ENCODE peak calls at places on chromosome 14, in seven cellular contexts. Z, W, E, X, O, J and C are unnamed samples.

GRCh38 chr14:71474291-71474690 is 457.9 kb upstream of the RGS6 start:
- DNase-seq in J (no peak), X (no peak), W (peak), O (no peak), Z (no peak), E (peak), C (no peak)

GRCh38 chr14:65255583-65256443 is 153.5 kb upstream of the MAX start:
- DNase-seq in E (peak), Z (no peak), O (no peak), J (peak), X (no peak), W (no peak), C (no peak)

GRCh38 chr14:42378880-42379279 is 772.2 kb downstream of the LRFN5 start:
- DNase-seq in Z (no peak), J (no peak), O (no peak), W (no peak), E (no peak), X (no peak), C (no peak)

GRCh38 chr14:29140059-29140458 is 373.5 kb downstream of the FOXG1 start:
- DNase-seq in W (no peak), J (no peak), E (no peak), Z (no peak), X (no peak), O (no peak), C (no peak)

GRCh38 chr14:53955671-53956426 is 776 bp downstream of the BMP4 start:
- DNase-seq in J (peak), E (peak), W (peak), O (no peak), Z (peak), X (no peak), C (peak)

GRCh38 chr14:58282925-58283593 is 15.3 kb upstream of the ARID4A start:
- DNase-seq in J (no peak), Z (no peak), W (no peak), O (no peak), E (no peak), X (no peak), C (no peak)

GRCh38 chr14:67532998-67533753 is at the start of gene PLEKHH1:
- DNase-seq in X (peak), O (peak), J (peak), E (peak), Z (peak), W (peak), C (peak)

GRCh38 chr14:97806871-97807270 is 1009.7 kb downstream of the VRK1 start:
- DNase-seq in X (no peak), J (no peak), O (no peak), Z (no peak), W (no peak), E (no peak), C (no peak)

GRCh38 chr14:38143170-38143569 is 64.5 kb upstream of the SSTR1 start:
- DNase-seq in E (no peak), J (no peak), X (no peak), Z (no peak), O (no peak), W (no peak), C (no peak)

GRCh38 chr14:61925043-61925442 is 162.8 kb downstream of the SNAPC1 start:
- DNase-seq in E (peak), X (no peak), O (no peak), Z (no peak), W (peak), J (no peak), C (peak)

GRCh38 chr14:55482936-55483605 is 42.7 kb upstream of the TBPL2 start:
- DNase-seq in O (no peak), J (no peak), Z (no peak), E (no peak), X (no peak), W (no peak), C (no peak)
- H3K4me3 ChIP-seq in O (no peak), J (no peak), Z (no peak), E (no peak), X (no peak), W (no peak), C (no peak)

GRCh38 chr14:33964599-33965317 is 13.9 kb upstream of the EGLN3 start:
- DNase-seq in W (no peak), E (no peak), O (no peak), J (no peak), Z (no peak), X (no peak), C (no peak)
- TF ChIP-seq CTCF in W (no peak), E (no peak), O (no peak), J (no peak), Z (no peak), X (no peak), C (no peak)

GRCh38 chr14:104393199-104393897 is 186.2 kb upstream of the C14orf180 start:
- DNase-seq in O (no peak), J (no peak), Z (peak), X (peak), E (no peak), W (no peak), C (no peak)
- H3K4me3 ChIP-seq in O (no peak), J (no peak), Z (no peak), X (no peak), E (no peak), W (no peak), C (no peak)

GRCh38 chr14:103104389-103104653 is 9.8 kb downstream of the EXOC3L4 start:
- DNase-seq in Z (no peak), O (no peak), W (no peak), X (no peak), E (no peak), J (no peak), C (no peak)

GRCh38 chr14:103107455-103107854 is 12.9 kb downstream of the EXOC3L4 start:
- DNase-seq in W (no peak), O (no peak), J (no peak), E (no peak), X (no peak), Z (no peak), C (no peak)

GRCh38 chr14:103104654-103105511 is 10.4 kb downstream of the EXOC3L4 start:
- DNase-seq in J (peak), Z (peak), O (no peak), W (peak), E (peak), X (peak), C (peak)

GRCh38 chr14:103103461-103104388 is 9.2 kb downstream of the EXOC3L4 start:
- DNase-seq in O (peak), E (peak), Z (no peak), W (peak), X (no peak), J (peak), C (no peak)

GRCh38 chr14:103105580-103106168 is 11.1 kb downstream of the EXOC3L4 start:
- DNase-seq in O (no peak), X (no peak), E (no peak), Z (no peak), J (no peak), W (no peak), C (no peak)
- TF ChIP-seq CTCF in O (peak), X (no peak), E (no peak), Z (no peak), J (no peak), W (no peak), C (no peak)

GRCh38 chr14:106378191-106378590 is 851.8 kb downstream of the TMEM121 start:
- DNase-seq in Z (no peak), W (peak), O (no peak), J (no peak), X (no peak), E (no peak), C (no peak)

GRCh38 chr14:106377432-106377831 is 851.0 kb downstream of the TMEM121 start:
- DNase-seq in X (no peak), E (no peak), Z (no peak), O (no peak), J (no peak), W (no peak), C (no peak)

GRCh38 chr14:106372870-106373657 is 846.7 kb downstream of the TMEM121 start:
- DNase-seq in W (peak), Z (peak), O (peak), E (no peak), X (no peak), J (peak), C (no peak)
- H3K4me3 ChIP-seq in W (no peak), Z (no peak), O (no peak), E (no peak), X (no peak), J (no peak), C (no peak)

GRCh38 chr14:100262545-100262944 is 23.6 kb downstream of the YY1 start:
- DNase-seq in O (no peak), Z (no peak), E (no peak), J (no peak), W (no peak), X (no peak), C (no peak)
- TF ChIP-seq CTCF in O (no peak), Z (no peak), E (no peak), J (no peak), W (no peak), X (no peak), C (no peak)